ENCODE peak calls at places on chromosomes 16 and 17, in ten cellular contexts. L is mucosa of descending colon; C is right cardiac atrium; R is SJSA1; O is ovary; K is CD8-positive, alpha-beta memory T cell; A is PC-3; G is spleen; E is endothelial cell of umbilical vein; I is IMR-90. M is an unnamed sample. For H3K4me1, the result is how much of the 10 kb centered on the place peaks cover.

GRCh38 chr17:5499790-5500189 is 13.4 kb downstream of the MIS12 start:
- DNase-seq in G (no peak), A (no peak), L (no peak), I (no peak), O (peak), R (no peak), C (peak), K (no peak), E (no peak), M (no peak)

GRCh38 chr17:64499805-64500486 is 3.1 kb upstream of the POLG2 start:
- DNase-seq in E (no peak), K (peak), I (peak), C (no peak), L (no peak), R (no peak), G (no peak), O (no peak), A (peak), M (no peak)

GRCh38 chr16:3496386-3496785 is 1.1 kb upstream of the C16orf90 start:
- DNase-seq in A (no peak), E (no peak), O (no peak), R (no peak), G (peak), K (no peak), I (no peak), C (peak), L (no peak), M (no peak)

GRCh38 chr17:49715221-49715620 is 7.5 kb upstream of the SLC35B1 start:
- DNase-seq in L (no peak), C (no peak), A (no peak), R (no peak), K (no peak), O (no peak), G (no peak), I (no peak), E (no peak), M (no peak)

GRCh38 chr16:84020353-84020752 is 22.2 kb downstream of the SLC38A8 start:
- DNase-seq in K (no peak), G (no peak), O (no peak), I (no peak), E (no peak), C (no peak), R (no peak), A (no peak), L (no peak), M (no peak)

GRCh38 chr16:31214705-31215286 is 877 bp downstream of the TRIM72 start:
- DNase-seq in G (peak), R (no peak), E (no peak), A (no peak), L (no peak), K (no peak), C (peak), O (no peak), I (no peak), M (no peak)

GRCh38 chr16:88561485-88562369 is 8.5 kb upstream of the ZC3H18 start:
- DNase-seq in C (peak), I (peak), A (peak), E (peak), G (no peak), K (peak), L (peak), R (no peak), O (peak), M (peak)

GRCh38 chr17:16866436-16866835 is 105.5 kb downstream of the TNFRSF13B start:
- DNase-seq in A (peak), I (no peak), R (no peak), L (no peak), K (no peak), G (peak), E (no peak), C (no peak), O (no peak), M (no peak)

GRCh38 chr16:52078716-52079655 is 468.0 kb downstream of the TOX3 start:
- DNase-seq in R (no peak), O (no peak), I (no peak), K (no peak), L (no peak), G (no peak), A (no peak), E (no peak), C (no peak), M (no peak)

DNA sequence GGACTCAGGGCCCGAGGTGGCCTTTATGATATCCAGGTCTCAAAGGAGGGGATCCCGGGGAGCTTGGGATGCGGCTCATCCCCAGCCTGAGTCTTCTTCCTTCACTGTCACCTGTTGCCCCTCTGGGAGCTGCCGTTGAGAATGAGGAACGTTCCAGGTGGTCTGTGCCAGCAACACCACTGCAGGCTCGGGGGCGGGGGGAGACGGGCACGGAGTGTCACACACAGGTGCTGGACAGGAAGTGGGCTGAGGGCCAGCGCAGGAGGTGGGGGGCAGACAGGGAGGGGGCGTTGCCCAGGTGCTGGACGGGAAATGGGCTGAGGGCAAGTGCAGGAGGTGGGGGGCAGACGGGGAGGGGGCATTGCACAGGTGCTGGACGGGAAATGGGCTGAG is 28.2 kb downstream of the METRNL start:
- DNase-seq in G (no peak), C (no peak), E (no peak), O (no peak), L (no peak), I (no peak), A (no peak), K (no peak), R (no peak), M (no peak)
- H3K4me1 ChIP-seq in G (under half), C (under half), E (under half), O (under half), L (under half), I (under half), A (under half), K (under half), R (under half), M (under half)

GRCh38 chr17:74442670-74443515 is 11.0 kb downstream of the GPRC5C start:
- DNase-seq in E (no peak), R (no peak), I (no peak), K (no peak), G (peak), L (peak), O (peak), C (peak), A (peak), M (peak)

GRCh38 chr17:74444406-74444805 is 12.5 kb downstream of the GPRC5C start:
- DNase-seq in L (no peak), R (no peak), G (no peak), I (no peak), C (peak), A (no peak), K (no peak), O (peak), E (no peak), M (peak)

GRCh38 chr17:74445156-74445555 is 13.3 kb downstream of the GPRC5C start:
- DNase-seq in I (no peak), L (no peak), R (no peak), E (no peak), C (peak), K (no peak), G (no peak), O (no peak), A (no peak), M (no peak)

GRCh38 chr17:74442291-74442669 is 10.4 kb downstream of the GPRC5C start:
- DNase-seq in G (peak), R (no peak), A (no peak), I (no peak), L (no peak), C (peak), O (no peak), K (no peak), E (no peak), M (no peak)

DNA sequence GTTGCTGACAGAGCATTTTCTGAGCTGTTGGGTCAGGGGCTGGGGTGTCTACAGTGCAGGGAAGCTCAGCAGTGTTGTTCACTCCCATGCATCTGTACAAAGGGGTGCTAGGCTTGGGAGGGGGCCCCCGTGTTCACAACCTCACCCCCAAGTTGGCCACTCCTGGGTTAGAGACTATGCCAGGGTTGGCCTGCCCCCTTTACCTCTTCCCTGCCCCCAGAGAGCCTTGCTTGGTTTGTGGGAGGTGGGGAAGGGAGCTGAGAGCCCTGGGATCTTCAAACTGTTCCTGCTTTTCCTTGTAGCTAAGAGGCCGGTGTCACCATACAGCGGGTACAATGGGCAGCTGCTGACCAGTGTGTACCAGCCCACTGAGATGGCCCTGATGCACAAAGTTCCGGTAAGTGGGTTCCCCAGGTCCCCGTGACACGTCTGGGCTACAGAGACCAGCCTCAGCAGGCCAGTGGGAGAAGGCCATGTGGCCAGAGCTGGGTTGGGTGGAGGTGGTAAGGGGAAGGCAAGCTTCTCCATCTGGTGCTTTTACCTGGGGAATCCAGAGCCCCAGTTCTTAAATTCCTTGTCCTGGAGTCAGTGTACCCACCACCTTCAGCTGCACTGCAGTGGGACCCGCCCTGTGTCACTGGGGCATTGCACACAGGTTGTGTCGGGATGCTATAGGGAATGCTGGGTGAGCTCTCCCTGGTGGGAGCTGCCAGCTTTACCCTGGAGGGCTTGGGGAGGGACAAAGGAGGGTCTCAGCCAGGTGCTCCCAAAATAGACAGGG is 11.8 kb downstream of the GPRC5C start:
- DNase-seq in R (no peak), K (no peak), L (no peak), A (no peak), C (no peak), I (no peak), G (no peak), O (no peak), E (no peak), M (no peak)
- H3K4me1 ChIP-seq in R (under half), K (under half), L (under half), A (under half), C (under half), I (under half), G (under half), O (under half), E (under half), M (under half)

DNA sequence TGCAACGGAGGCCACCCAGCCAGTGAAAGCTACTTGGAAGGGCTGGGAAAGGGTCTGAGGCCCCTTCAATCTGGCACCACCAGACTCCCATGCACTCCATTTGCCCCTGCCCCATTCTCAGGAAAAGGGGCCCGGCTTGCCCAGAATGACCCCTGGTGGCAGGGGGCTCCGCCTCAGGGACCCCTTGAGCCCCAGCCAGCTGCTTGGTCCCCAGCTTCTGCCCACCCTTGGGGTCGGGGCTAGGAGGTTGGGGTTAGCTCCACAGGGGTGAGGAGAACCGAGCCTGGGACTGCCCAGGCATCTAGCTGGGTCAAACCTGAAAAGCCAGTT is 1.3 kb downstream of the RHBDF1 start:
- DNase-seq in G (no peak), E (no peak), O (no peak), A (no peak), R (no peak), C (no peak), K (no peak), I (no peak), L (no peak), M (no peak)
- H3K4me1 ChIP-seq in G (under half), E (under half), O (under half), A (under half), R (under half), C (under half), K (under half), I (half or more), L (under half), M (half or more)

DNA sequence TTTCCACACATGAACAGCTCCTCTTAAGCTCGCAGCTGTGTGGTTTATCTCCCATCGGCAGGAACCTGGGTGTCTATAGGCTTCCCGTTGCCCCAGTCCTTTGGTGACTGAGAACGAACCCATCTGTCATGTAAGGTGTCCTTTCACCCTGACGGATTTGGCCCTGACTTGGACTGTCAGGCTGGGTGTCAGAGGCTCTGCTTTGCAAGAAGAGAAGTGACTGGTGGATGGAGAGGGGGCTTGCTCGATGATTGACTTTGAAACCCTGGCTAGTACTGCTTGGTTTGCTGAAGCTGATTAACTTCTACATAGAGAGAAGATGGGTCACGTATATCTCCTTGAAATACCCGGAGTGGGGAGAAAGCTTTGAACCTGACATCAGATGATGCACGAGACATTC is 42.9 kb downstream of the COX4I1 start:
- DNase-seq in O (no peak), K (no peak), R (no peak), G (no peak), L (no peak), I (no peak), C (no peak), E (no peak), A (no peak), M (no peak)
- H3K4me1 ChIP-seq in O (under half), K (under half), R (under half), G (under half), L (under half), I (under half), C (under half), E (under half), A (under half), M (under half)

DNA sequence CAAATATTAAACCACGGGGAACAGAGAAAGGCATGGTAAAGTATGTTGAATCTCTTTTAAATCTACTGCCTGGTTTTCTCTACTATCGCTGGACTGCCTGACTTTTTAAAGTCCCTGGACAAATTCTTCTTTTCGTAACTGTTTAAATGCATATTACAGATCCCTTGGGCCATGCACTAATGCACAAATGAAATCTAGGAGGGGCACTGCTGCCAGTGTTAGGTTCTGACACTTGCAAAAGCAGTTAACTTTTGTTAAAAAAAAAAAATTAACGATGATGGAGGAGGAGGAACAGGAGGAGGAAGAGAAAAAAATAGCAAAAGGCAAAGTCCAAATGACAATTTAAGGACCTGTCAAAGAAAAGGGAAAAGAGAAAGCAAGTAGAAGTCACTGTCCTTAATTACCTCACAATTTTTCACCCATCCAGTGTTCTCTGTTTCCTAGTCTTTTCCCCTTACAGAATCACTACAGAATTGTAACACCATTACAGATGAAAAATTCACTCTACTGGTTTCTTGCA is 97.8 kb upstream of the CORO6 start:
- DNase-seq in O (no peak), R (no peak), K (no peak), L (no peak), E (no peak), A (no peak), I (no peak), C (no peak), G (no peak), M (no peak)
- H3K4me1 ChIP-seq in O (under half), R (under half), K (half or more), L (under half), E (under half), A (under half), I (under half), C (under half), G (half or more), M (under half)

GRCh38 chr17:78589031-78589675 is 12.0 kb upstream of the DNAH17 start:
- DNase-seq in A (no peak), L (no peak), I (no peak), K (no peak), E (no peak), C (no peak), G (peak), R (no peak), O (no peak), M (no peak)
- H3K4me1 ChIP-seq in A (under half), L (under half), I (under half), K (under half), E (under half), C (under half), G (under half), R (under half), O (under half), M (under half)

DNA sequence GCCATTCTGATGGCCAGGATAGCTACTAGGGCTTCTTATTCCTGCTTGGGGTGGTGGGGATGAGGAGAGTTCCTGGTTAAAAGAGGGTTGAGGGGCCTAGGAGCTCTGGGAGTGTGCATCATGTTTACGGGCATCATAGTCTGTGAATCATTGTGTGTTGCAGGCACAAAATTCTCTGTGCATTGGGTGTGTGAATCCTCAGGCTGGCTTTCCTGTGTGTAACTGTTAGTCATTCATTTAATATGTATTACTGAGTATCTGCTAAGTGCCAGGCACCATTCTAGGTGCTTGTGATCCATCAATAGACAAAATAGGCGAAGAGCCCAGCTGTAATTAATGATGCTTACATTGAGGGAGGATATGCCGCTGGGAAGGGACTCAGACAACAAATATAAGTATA is 5.8 kb downstream of the PPY start:
- DNase-seq in L (no peak), A (peak), E (no peak), G (no peak), I (peak), O (no peak), R (no peak), C (no peak), K (no peak), M (peak)
- H3K4me1 ChIP-seq in L (under half), A (under half), E (under half), G (under half), I (under half), O (under half), R (under half), C (under half), K (under half), M (under half)

M was measured in fibroblast of lung.